ENCODE peak calls at places on chromosomes 11 and 22, in ten cellular contexts. N, B, V, K, R, H, G, I, F and E are unnamed samples.

GRCh38 chr11:113526521-113526920 is 51.3 kb upstream of the DRD2 start:
- DNase-seq in N (no peak), B (no peak), V (no peak), K (no peak), R (no peak), H (no peak), G (no peak), I (no peak), F (no peak), E (no peak)

GRCh38 chr11:75280227-75280671 is 39.7 kb downstream of the TPBGL start:
- DNase-seq in N (peak; percentile 77), B (peak; percentile 70), V (peak; percentile 80), K (peak; percentile 88), R (peak; percentile 54), H (no peak), G (peak; percentile 75), I (peak; percentile 79), F (no peak), E (peak; percentile 90)

GRCh38 chr11:45993438-45994064 is 71.1 kb downstream of the LARGE2 start:
- DNase-seq in N (peak; percentile 58), B (no peak), V (peak; percentile 24), K (peak; percentile 20), R (peak; percentile 22), H (no peak), G (peak; percentile 75), I (no peak), F (no peak), E (no peak)

GRCh38 chr11:109960831-109961230 is 132.4 kb upstream of the ZC3H12C start:
- DNase-seq in N (peak; percentile 79), B (no peak), V (peak; percentile 99), K (peak; percentile 30), R (peak; percentile 96), H (peak; percentile 84), G (peak; percentile 63), I (no peak), F (peak; percentile 59), E (peak; percentile 89)

GRCh38 chr11:12280199-12280837 is 97.1 kb upstream of the PARVA start:
- DNase-seq in N (peak; percentile 18), B (no peak), V (no peak), K (no peak), R (no peak), H (no peak), G (no peak), I (no peak), F (no peak), E (peak; percentile 48)

GRCh38 chr22:18985761-18986160 is 49.7 kb upstream of the PRODH start:
- DNase-seq in N (peak; percentile 35), B (no peak), V (no peak), K (no peak), R (no peak), H (no peak), G (no peak), I (no peak), F (no peak), E (no peak)

GRCh38 chr11:12792590-12792989 is 118.4 kb downstream of the TEAD1 start:
- DNase-seq in N (no peak), B (no peak), V (peak; percentile 42), K (no peak), R (peak; percentile 82), H (no peak), G (no peak), I (no peak), F (no peak), E (no peak)

GRCh38 chr11:35518766-35519165 is 6.7 kb downstream of the PAMR1 start:
- DNase-seq in N (no peak), B (no peak), V (no peak), K (no peak), R (peak; percentile 74), H (peak; percentile 23), G (no peak), I (no peak), F (no peak), E (no peak)

GRCh38 chr22:42164901-42165300 is 34.3 kb upstream of the CYP2D6 start:
- DNase-seq in N (no peak), B (no peak), V (no peak), K (no peak), R (no peak), H (no peak), G (no peak), I (no peak), F (no peak), E (no peak)

GRCh38 chr11:86592659-86593451 is 79.6 kb downstream of the ME3 start:
- DNase-seq in N (no peak), B (peak; percentile 58), V (peak; percentile 87), K (peak; percentile 95), R (peak; percentile 52), H (no peak), G (no peak), I (peak; percentile 97), F (no peak), E (no peak)

GRCh38 chr11:117984471-117984870 is 1.7 kb upstream of the IL10RA start:
- DNase-seq in N (no peak), B (no peak), V (no peak), K (no peak), R (no peak), H (no peak), G (no peak), I (no peak), F (no peak), E (no peak)

GRCh38 chr11:34052608-34053160 is 1.2 kb downstream of the CAPRIN1 start:
- DNase-seq in N (peak; percentile 58), B (peak; percentile 18), V (no peak), K (peak; percentile 44), R (no peak), H (no peak), G (peak; percentile 21), I (peak; percentile 36), F (no peak), E (no peak)

GRCh38 chr22:36300396-36301212 is 47.7 kb downstream of the APOL1 start:
- DNase-seq in N (no peak), B (no peak), V (no peak), K (no peak), R (no peak), H (no peak), G (no peak), I (no peak), F (no peak), E (no peak)

GRCh38 chr11:109739374-109739773 is 317.4 kb downstream of the C11orf87 start:
- DNase-seq in N (no peak), B (no peak), V (no peak), K (no peak), R (peak; percentile 9), H (no peak), G (no peak), I (no peak), F (no peak), E (no peak)

GRCh38 chr11:94328587-94329080 is 24.3 kb downstream of the IZUMO1R start:
- DNase-seq in N (no peak), B (no peak), V (no peak), K (no peak), R (no peak), H (no peak), G (no peak), I (no peak), F (no peak), E (no peak)

GRCh38 chr11:94322501-94322900 is 18.1 kb downstream of the IZUMO1R start:
- DNase-seq in N (no peak), B (no peak), V (no peak), K (no peak), R (no peak), H (no peak), G (no peak), I (no peak), F (no peak), E (no peak)

GRCh38 chr11:94329501-94329900 is 25.1 kb downstream of the IZUMO1R start:
- DNase-seq in N (no peak), B (no peak), V (no peak), K (no peak), R (no peak), H (no peak), G (no peak), I (no peak), F (no peak), E (no peak)

GRCh38 chr11:94326947-94327346 is 22.6 kb downstream of the IZUMO1R start:
- DNase-seq in N (no peak), B (no peak), V (no peak), K (peak; percentile 12), R (no peak), H (no peak), G (no peak), I (no peak), F (no peak), E (no peak)

GRCh38 chr11:94325681-94326080 is 21.3 kb downstream of the IZUMO1R start:
- DNase-seq in N (no peak), B (no peak), V (peak; percentile 70), K (peak; percentile 45), R (no peak), H (no peak), G (no peak), I (peak; percentile 50), F (no peak), E (no peak)
- TF ChIP-seq CTCF in N (peak; percentile 17), B (peak; percentile 20), V (peak; percentile 81), K (no peak), R (peak; percentile 37), H (peak; percentile 58), G (no peak), I (peak; percentile 31), F (peak; percentile 27), E (peak; percentile 40)

GRCh38 chr11:120651396-120651795 is 139.8 kb downstream of the GRIK4 start:
- DNase-seq in N (no peak), B (no peak), V (no peak), K (no peak), R (no peak), H (no peak), G (no peak), I (no peak), F (no peak), E (no peak)
- TF ChIP-seq CTCF in N (no peak), B (no peak), V (no peak), K (no peak), R (no peak), H (no peak), G (no peak), I (no peak), F (no peak), E (no peak)

DNA sequence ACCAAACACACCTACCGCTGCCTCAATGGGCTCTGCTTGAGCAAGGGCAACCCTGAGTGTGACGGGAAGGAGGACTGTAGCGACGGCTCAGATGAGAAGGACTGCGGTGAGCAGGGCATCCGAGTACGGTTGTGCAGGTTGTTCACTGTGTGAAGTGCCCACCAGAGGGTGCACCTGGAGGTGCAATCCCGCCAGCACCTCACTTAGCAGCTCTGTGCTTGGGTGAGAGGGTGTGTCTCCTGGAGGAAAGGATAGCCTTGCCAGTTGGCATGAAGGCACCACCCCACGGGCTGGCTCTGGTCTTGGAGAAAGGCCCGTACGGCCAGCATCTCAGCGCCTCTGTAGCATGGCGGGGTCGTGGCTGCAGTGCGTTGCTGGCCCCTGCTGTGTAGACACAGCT is 39.4 kb downstream of the ST14 start:
- DNase-seq in N (no peak), B (no peak), V (no peak), K (no peak), R (no peak), H (no peak), G (no peak), I (no peak), F (no peak), E (no peak)
- TF ChIP-seq CTCF in N (no peak), B (no peak), V (peak; percentile 6), K (no peak), R (no peak), H (no peak), G (no peak), I (no peak), F (no peak), E (no peak)

GRCh38 chr11:101390539-101390938 is 193.3 kb downstream of the TRPC6 start:
- DNase-seq in N (no peak), B (no peak), V (peak; percentile 25), K (no peak), R (peak; percentile 17), H (no peak), G (no peak), I (peak; percentile 13), F (no peak), E (no peak)
- TF ChIP-seq CTCF in N (no peak), B (no peak), V (no peak), K (no peak), R (peak; percentile 52), H (peak; percentile 31), G (peak; percentile 37), I (peak; percentile 37), F (no peak), E (no peak)